ENCODE peak calls at places on chromosome 21, in ten cellular contexts. S, K, E, R, Q, T, D, G, X and V are unnamed samples.

GRCh38 chr21:45250272-45250671 is 37.4 kb downstream of the POFUT2 start:
- DNase-seq in S (no peak), K (no peak), E (no peak), R (no peak), Q (no peak), T (no peak), D (no peak), G (no peak), X (no peak), V (no peak)

GRCh38 chr21:26835027-26835713 is 10.0 kb downstream of the ADAMTS1 start:
- DNase-seq in S (no peak), K (peak), E (no peak), R (no peak), Q (peak), T (no peak), D (no peak), G (no peak), X (no peak), V (no peak)

GRCh38 chr21:34116569-34116968 is 43.2 kb downstream of the MRPS6 start:
- DNase-seq in S (no peak), K (no peak), E (no peak), R (no peak), Q (no peak), T (no peak), D (no peak), G (no peak), X (no peak), V (no peak)

GRCh38 chr21:36156815-36157670 is at the start of gene DOP1B:
- DNase-seq in S (no peak), K (no peak), E (no peak), R (no peak), Q (peak), T (peak), D (peak), G (no peak), X (no peak), V (no peak)

GRCh38 chr21:34558166-34558565 is 46.2 kb upstream of the KCNE1 start:
- DNase-seq in S (no peak), K (no peak), E (no peak), R (no peak), Q (no peak), T (no peak), D (no peak), G (no peak), X (no peak), V (no peak)

GRCh38 chr21:37065561-37066177 is 7.2 kb downstream of the PIGP start:
- DNase-seq in S (no peak), K (no peak), E (no peak), R (no peak), Q (no peak), T (no peak), D (no peak), G (no peak), X (no peak), V (no peak)

GRCh38 chr21:42047821-42048613 is 23.1 kb upstream of the UMODL1 start:
- DNase-seq in S (no peak), K (peak), E (no peak), R (no peak), Q (peak), T (no peak), D (no peak), G (peak), X (peak), V (no peak)

GRCh38 chr21:30984897-30985296 is 53.4 kb downstream of the KRTAP19-8 start:
- DNase-seq in S (no peak), K (no peak), E (no peak), R (peak), Q (no peak), T (no peak), D (no peak), G (no peak), X (no peak), V (no peak)

GRCh38 chr21:41802684-41803083 is 35.8 kb upstream of the RIPK4 start:
- DNase-seq in S (no peak), K (no peak), E (no peak), R (no peak), Q (no peak), T (no peak), D (no peak), G (no peak), X (no peak), V (no peak)

GRCh38 chr21:26421724-26422123 is 151.4 kb downstream of the CYYR1 start:
- DNase-seq in S (no peak), K (no peak), E (no peak), R (no peak), Q (no peak), T (no peak), D (no peak), G (no peak), X (no peak), V (no peak)

GRCh38 chr21:28237661-28238060 is 755.0 kb downstream of the LTN1 start:
- DNase-seq in S (no peak), K (no peak), E (no peak), R (no peak), Q (no peak), T (no peak), D (no peak), G (no peak), X (no peak), V (no peak)

GRCh38 chr21:29155118-29155932 is 24.9 kb downstream of the MAP3K7CL start:
- DNase-seq in S (peak), K (peak), E (no peak), R (no peak), Q (peak), T (no peak), D (no peak), G (no peak), X (peak), V (no peak)

GRCh38 chr21:45524756-45525152 is 17.5 kb downstream of the SLC19A1 start:
- DNase-seq in S (no peak), K (no peak), E (no peak), R (no peak), Q (no peak), T (no peak), D (no peak), G (no peak), X (no peak), V (no peak)

GRCh38 chr21:31538821-31539220 is 120.7 kb upstream of the SOD1 start:
- DNase-seq in S (no peak), K (no peak), E (no peak), R (no peak), Q (no peak), T (no peak), D (no peak), G (no peak), X (peak), V (no peak)

GRCh38 chr21:14991957-14992356 is 72.8 kb downstream of the NRIP1 start:
- DNase-seq in S (no peak), K (peak), E (no peak), R (no peak), Q (no peak), T (no peak), D (no peak), G (no peak), X (no peak), V (no peak)

GRCh38 chr21:45636921-45637646 is 6.4 kb upstream of the PCBP3 start:
- DNase-seq in S (peak), K (no peak), E (no peak), R (no peak), Q (no peak), T (peak), D (no peak), G (no peak), X (no peak), V (no peak)

GRCh38 chr21:37176716-37177115 is 90.4 kb downstream of the VPS26C start:
- DNase-seq in S (no peak), K (peak), E (no peak), R (no peak), Q (no peak), T (no peak), D (no peak), G (no peak), X (peak), V (no peak)

GRCh38 chr21:14120091-14120734 is 90.5 kb downstream of the LIPI start:
- DNase-seq in S (peak), K (peak), E (no peak), R (no peak), Q (peak), T (peak), D (peak), G (no peak), X (peak), V (peak)

GRCh38 chr21:41669533-41669830 is 97.4 kb downstream of the RIPK4 start:
- DNase-seq in S (no peak), K (no peak), E (no peak), R (no peak), Q (no peak), T (no peak), D (no peak), G (no peak), X (no peak), V (no peak)

GRCh38 chr21:45279446-45280177 is 8.1 kb downstream of the POFUT2 start:
- DNase-seq in S (no peak), K (no peak), E (no peak), R (no peak), Q (no peak), T (no peak), D (no peak), G (no peak), X (no peak), V (no peak)

GRCh38 chr21:33850985-33851384 is 64.6 kb downstream of the ATP5PO start:
- DNase-seq in S (no peak), K (no peak), E (no peak), R (no peak), Q (no peak), T (no peak), D (no peak), G (no peak), X (no peak), V (no peak)

GRCh38 chr21:41375875-41376274 is 14.0 kb downstream of the MX2 start:
- DNase-seq in S (no peak), K (no peak), E (no peak), R (no peak), Q (no peak), T (no peak), D (no peak), G (no peak), X (no peak), V (no peak)

GRCh38 chr21:38352536-38353219 is 95.9 kb downstream of the KCNJ15 start:
- DNase-seq in S (peak), K (peak), E (peak), R (peak), Q (peak), T (peak), D (peak), G (no peak), X (peak), V (no peak)

GRCh38 chr21:28801906-28802305 is 190.8 kb downstream of the LTN1 start:
- DNase-seq in S (no peak), K (no peak), E (no peak), R (no peak), Q (no peak), T (no peak), D (no peak), G (no peak), X (no peak), V (no peak)

GRCh38 chr21:45381865-45382697 is 22.9 kb upstream of the COL18A1 start:
- DNase-seq in S (no peak), K (no peak), E (no peak), R (no peak), Q (no peak), T (no peak), D (no peak), G (no peak), X (no peak), V (no peak)

GRCh38 chr21:42193721-42194120 is 25.2 kb upstream of the ABCG1 start:
- DNase-seq in S (no peak), K (no peak), E (no peak), R (no peak), Q (no peak), T (no peak), D (no peak), G (no peak), X (no peak), V (no peak)

GRCh38 chr21:46538262-46538661 is 66.6 kb downstream of the S100B start:
- DNase-seq in S (no peak), K (no peak), E (no peak), R (no peak), Q (no peak), T (no peak), D (no peak), G (no peak), X (no peak), V (no peak)

GRCh38 chr21:15400905-15401304 is 328.9 kb upstream of the USP25 start:
- DNase-seq in S (no peak), K (peak), E (no peak), R (no peak), Q (no peak), T (no peak), D (no peak), G (no peak), X (no peak), V (no peak)

GRCh38 chr21:44499631-44500030 is 40.4 kb downstream of the KRTAP10-1 start:
- DNase-seq in S (no peak), K (no peak), E (no peak), R (no peak), Q (no peak), T (no peak), D (no peak), G (no peak), X (peak), V (no peak)